ENCODE peak calls at places on chromosomes 7 and 10, in eight cellular contexts. P is tibial artery; I is stimulated activated CD8-positive, alpha-beta memory T cell treated with anti-CD3 and anti-CD28 coated beads, Interleukin-15, amount 100 ng/mL, for 1 hour; S is mucosa of descending colon; E is AG08396; V is NCI-H82; L is prostate gland; B is NAMALWA. F is an unnamed sample.

GRCh38 chr10:113350311-113350710 is 202.5 kb upstream of the HABP2 start:
- DNase-seq in V (peak), E (no peak), S (no peak), P (no peak), B (no peak), I (no peak), L (no peak), F (no peak)

GRCh38 chr10:99888623-99889022 is 106.2 kb downstream of the ABCC2 start:
- DNase-seq in B (no peak), E (peak), P (no peak), I (no peak), S (no peak), V (no peak), L (no peak), F (no peak)

GRCh38 chr7:155002411-155003214 is at the start of gene PAXIP1:
- DNase-seq in L (peak), V (peak), E (peak), I (peak), B (peak), S (peak), P (no peak), F (no peak)

GRCh38 chr10:55631071-55631654 is 729.9 kb downstream of the ZWINT start:
- DNase-seq in L (no peak), B (no peak), V (peak), I (no peak), E (peak), S (peak), P (no peak), F (no peak)

GRCh38 chr7:84251183-84251845 is 56.7 kb upstream of the SEMA3A start:
- DNase-seq in S (no peak), V (no peak), I (no peak), B (no peak), L (no peak), E (no peak), P (no peak), F (no peak)

GRCh38 chr7:135879238-135879637 is 97.9 kb downstream of the MTPN start:
- DNase-seq in V (no peak), L (no peak), E (no peak), I (no peak), S (no peak), P (no peak), B (no peak), F (no peak)

GRCh38 chr7:8295638-8296361 is 33.8 kb upstream of the ICA1 start:
- DNase-seq in B (peak), S (no peak), V (peak), E (peak), P (no peak), I (no peak), L (peak), F (no peak)

GRCh38 chr10:124732931-124733536 is 11.1 kb downstream of the FAM53B start:
- DNase-seq in I (no peak), B (no peak), L (no peak), V (no peak), S (peak), P (peak), E (peak), F (no peak)

GRCh38 chr7:48183370-48183743 is 12.1 kb downstream of the ABCA13 start:
- DNase-seq in S (no peak), L (no peak), P (no peak), V (peak), I (no peak), B (no peak), E (no peak), F (no peak)

GRCh38 chr7:45456747-45457146 is 117.4 kb upstream of the ADCY1 start:
- DNase-seq in V (no peak), B (no peak), S (no peak), P (no peak), L (no peak), I (no peak), E (no peak), F (no peak)

GRCh38 chr7:100894860-100895700 is 608 bp downstream of the ACHE start:
- DNase-seq in V (peak), S (peak), P (no peak), L (peak), I (peak), B (peak), E (peak), F (peak)

GRCh38 chr10:92834981-92835380 is 13.3 kb upstream of the EXOC6 start:
- DNase-seq in S (no peak), I (no peak), E (peak), P (no peak), L (no peak), B (no peak), V (no peak), F (no peak)

GRCh38 chr7:131745645-131746248 is 189.3 kb upstream of the PODXL start:
- DNase-seq in B (peak), V (no peak), S (no peak), E (peak), I (no peak), P (no peak), L (no peak), F (no peak)

GRCh38 chr7:23907012-23907411 is 197.0 kb downstream of the STK31 start:
- DNase-seq in L (no peak), I (no peak), B (no peak), P (no peak), E (no peak), V (no peak), S (no peak), F (no peak)

GRCh38 chr10:133158437-133158755 is 1.6 kb upstream of the KNDC1 start:
- DNase-seq in B (no peak), L (no peak), P (no peak), E (no peak), I (no peak), S (no peak), V (no peak), F (no peak)

GRCh38 chr7:42617781-42618457 is 294.0 kb downstream of the C7orf25 start:
- DNase-seq in B (no peak), V (no peak), E (no peak), P (no peak), I (no peak), S (no peak), L (no peak), F (no peak)

GRCh38 chr7:82665966-82666507 is 222.5 kb upstream of the CACNA2D1 start:
- DNase-seq in B (no peak), I (no peak), P (no peak), S (no peak), V (peak), L (no peak), E (no peak), F (no peak)

GRCh38 chr10:84552478-84552877 is 224.1 kb downstream of the CCSER2 start:
- DNase-seq in S (no peak), L (no peak), B (no peak), E (no peak), I (no peak), P (no peak), V (peak), F (no peak)

GRCh38 chr7:5296627-5297226 is 14.0 kb downstream of the SLC29A4 start:
- DNase-seq in V (peak), L (peak), I (peak), S (no peak), B (no peak), P (no peak), E (no peak), F (no peak)

GRCh38 chr7:4057289-4057616 is 624.8 kb upstream of the FOXK1 start:
- DNase-seq in L (no peak), P (no peak), V (no peak), S (no peak), I (no peak), E (no peak), B (no peak), F (no peak)

GRCh38 chr10:123896217-123896927 is 4.8 kb upstream of the CPXM2 start:
- DNase-seq in B (no peak), E (no peak), P (no peak), L (no peak), V (no peak), I (no peak), S (no peak), F (no peak)